ENCODE peak calls at places on chromosome 21, in eight cellular contexts. One of them, this sample, is unnamed.

GRCh38 chr21:44686843-44687561 is 5.0 kb upstream of the KRTAP12-1 start:
- DNase-seq in GM19239: no peak
- DNase-seq in Kasumi-1: no peak
- DNase-seq in stimulated activated CD8-positive, alpha-beta memory T cell treated with anti-CD3 and anti-CD28 coated beads, Interleukin-2, amount 100 ng/mL, for 1 hour: no peak
- DNase-seq in NCI-H1105: no peak
- DNase-seq in Daoy: no peak
- DNase-seq in Calu3: no peak
- DNase-seq in activated gamma-delta T cell: no peak
- DNase-seq in this sample: peak

GRCh38 chr21:14762734-14763694 is 216.9 kb upstream of the SAMSN1 start:
- DNase-seq in GM19239: peak
- DNase-seq in Kasumi-1: peak
- DNase-seq in stimulated activated CD8-positive, alpha-beta memory T cell treated with anti-CD3 and anti-CD28 coated beads, Interleukin-2, amount 100 ng/mL, for 1 hour: no peak
- DNase-seq in NCI-H1105: no peak
- DNase-seq in Daoy: no peak
- DNase-seq in Calu3: no peak
- DNase-seq in activated gamma-delta T cell: no peak
- DNase-seq in this sample: peak

GRCh38 chr21:33291686-33292085 is 25.5 kb downstream of the IL10RB start:
- DNase-seq in GM19239: no peak
- DNase-seq in Kasumi-1: no peak
- DNase-seq in stimulated activated CD8-positive, alpha-beta memory T cell treated with anti-CD3 and anti-CD28 coated beads, Interleukin-2, amount 100 ng/mL, for 1 hour: no peak
- DNase-seq in NCI-H1105: no peak
- DNase-seq in Daoy: no peak
- DNase-seq in Calu3: no peak
- DNase-seq in activated gamma-delta T cell: no peak
- DNase-seq in this sample: no peak

GRCh38 chr21:44613386-44614155 is 1.7 kb downstream of the KRTAP10-8 start:
- DNase-seq in GM19239: no peak
- DNase-seq in Kasumi-1: no peak
- DNase-seq in stimulated activated CD8-positive, alpha-beta memory T cell treated with anti-CD3 and anti-CD28 coated beads, Interleukin-2, amount 100 ng/mL, for 1 hour: no peak
- DNase-seq in NCI-H1105: no peak
- DNase-seq in Daoy: no peak
- DNase-seq in Calu3: no peak
- DNase-seq in activated gamma-delta T cell: no peak
- DNase-seq in this sample: no peak

GRCh38 chr21:34949045-34949444 is 100.1 kb downstream of the RUNX1 start:
- DNase-seq in GM19239: no peak
- DNase-seq in Kasumi-1: no peak
- DNase-seq in stimulated activated CD8-positive, alpha-beta memory T cell treated with anti-CD3 and anti-CD28 coated beads, Interleukin-2, amount 100 ng/mL, for 1 hour: no peak
- DNase-seq in NCI-H1105: no peak
- DNase-seq in Daoy: no peak
- DNase-seq in Calu3: no peak
- DNase-seq in activated gamma-delta T cell: no peak
- DNase-seq in this sample: no peak

GRCh38 chr21:33840771-33841170 is 74.8 kb downstream of the ATP5PO start:
- DNase-seq in GM19239: no peak
- DNase-seq in Kasumi-1: no peak
- DNase-seq in stimulated activated CD8-positive, alpha-beta memory T cell treated with anti-CD3 and anti-CD28 coated beads, Interleukin-2, amount 100 ng/mL, for 1 hour: no peak
- DNase-seq in NCI-H1105: no peak
- DNase-seq in Daoy: no peak
- DNase-seq in Calu3: no peak
- DNase-seq in activated gamma-delta T cell: no peak
- DNase-seq in this sample: no peak

GRCh38 chr21:35587841-35588390 is 472.4 kb downstream of the SETD4 start:
- DNase-seq in GM19239: no peak
- DNase-seq in Kasumi-1: no peak
- DNase-seq in stimulated activated CD8-positive, alpha-beta memory T cell treated with anti-CD3 and anti-CD28 coated beads, Interleukin-2, amount 100 ng/mL, for 1 hour: no peak
- DNase-seq in NCI-H1105: no peak
- DNase-seq in Daoy: no peak
- DNase-seq in Calu3: no peak
- DNase-seq in activated gamma-delta T cell: no peak
- DNase-seq in this sample: no peak

GRCh38 chr21:46218906-46219590 is 9.5 kb downstream of the LSS start:
- DNase-seq in GM19239: no peak
- DNase-seq in Kasumi-1: no peak
- DNase-seq in stimulated activated CD8-positive, alpha-beta memory T cell treated with anti-CD3 and anti-CD28 coated beads, Interleukin-2, amount 100 ng/mL, for 1 hour: no peak
- DNase-seq in NCI-H1105: no peak
- DNase-seq in Daoy: no peak
- DNase-seq in Calu3: no peak
- DNase-seq in activated gamma-delta T cell: no peak
- DNase-seq in this sample: no peak

GRCh38 chr21:37072239-37072987 is 458 bp downstream of the PIGP start:
- DNase-seq in GM19239: no peak
- DNase-seq in Kasumi-1: peak
- DNase-seq in stimulated activated CD8-positive, alpha-beta memory T cell treated with anti-CD3 and anti-CD28 coated beads, Interleukin-2, amount 100 ng/mL, for 1 hour: no peak
- DNase-seq in NCI-H1105: no peak
- DNase-seq in Daoy: peak
- DNase-seq in Calu3: peak
- DNase-seq in activated gamma-delta T cell: peak
- DNase-seq in this sample: no peak

GRCh38 chr21:45439901-45440461 is 35.0 kb downstream of the COL18A1 start:
- DNase-seq in GM19239: no peak
- DNase-seq in Kasumi-1: no peak
- DNase-seq in stimulated activated CD8-positive, alpha-beta memory T cell treated with anti-CD3 and anti-CD28 coated beads, Interleukin-2, amount 100 ng/mL, for 1 hour: no peak
- DNase-seq in NCI-H1105: no peak
- DNase-seq in Daoy: no peak
- DNase-seq in Calu3: no peak
- DNase-seq in activated gamma-delta T cell: no peak
- DNase-seq in this sample: no peak

GRCh38 chr21:42599962-42600361 is 53.5 kb upstream of the PDE9A start:
- DNase-seq in GM19239: no peak
- DNase-seq in Kasumi-1: no peak
- DNase-seq in stimulated activated CD8-positive, alpha-beta memory T cell treated with anti-CD3 and anti-CD28 coated beads, Interleukin-2, amount 100 ng/mL, for 1 hour: no peak
- DNase-seq in NCI-H1105: no peak
- DNase-seq in Daoy: no peak
- DNase-seq in Calu3: no peak
- DNase-seq in activated gamma-delta T cell: no peak
- DNase-seq in this sample: no peak

GRCh38 chr21:20627594-20627993 is 370.6 kb upstream of the NCAM2 start:
- DNase-seq in GM19239: no peak
- DNase-seq in Kasumi-1: no peak
- DNase-seq in stimulated activated CD8-positive, alpha-beta memory T cell treated with anti-CD3 and anti-CD28 coated beads, Interleukin-2, amount 100 ng/mL, for 1 hour: no peak
- DNase-seq in NCI-H1105: no peak
- DNase-seq in Daoy: no peak
- DNase-seq in Calu3: no peak
- DNase-seq in activated gamma-delta T cell: no peak
- DNase-seq in this sample: no peak

GRCh38 chr21:34367320-34367935 is 3.6 kb downstream of the KCNE2 start:
- DNase-seq in GM19239: no peak
- DNase-seq in Kasumi-1: peak
- DNase-seq in stimulated activated CD8-positive, alpha-beta memory T cell treated with anti-CD3 and anti-CD28 coated beads, Interleukin-2, amount 100 ng/mL, for 1 hour: no peak
- DNase-seq in NCI-H1105: peak
- DNase-seq in Daoy: peak
- DNase-seq in Calu3: peak
- DNase-seq in activated gamma-delta T cell: no peak
- DNase-seq in this sample: no peak

GRCh38 chr21:31731112-31731801 is 661 bp downstream of the SCAF4 start:
- DNase-seq in GM19239: peak
- DNase-seq in Kasumi-1: peak
- DNase-seq in stimulated activated CD8-positive, alpha-beta memory T cell treated with anti-CD3 and anti-CD28 coated beads, Interleukin-2, amount 100 ng/mL, for 1 hour: peak
- DNase-seq in NCI-H1105: peak
- DNase-seq in Daoy: peak
- DNase-seq in Calu3: peak
- DNase-seq in activated gamma-delta T cell: peak
- DNase-seq in this sample: no peak

GRCh38 chr21:36489103-36489785 is 9.3 kb upstream of the CLDN14 start:
- DNase-seq in GM19239: no peak
- DNase-seq in Kasumi-1: no peak
- DNase-seq in stimulated activated CD8-positive, alpha-beta memory T cell treated with anti-CD3 and anti-CD28 coated beads, Interleukin-2, amount 100 ng/mL, for 1 hour: no peak
- DNase-seq in NCI-H1105: no peak
- DNase-seq in Daoy: no peak
- DNase-seq in Calu3: no peak
- DNase-seq in activated gamma-delta T cell: no peak
- DNase-seq in this sample: no peak

GRCh38 chr21:35520302-35520701 is 471.2 kb upstream of the RUNX1 start:
- DNase-seq in GM19239: no peak
- DNase-seq in Kasumi-1: no peak
- DNase-seq in stimulated activated CD8-positive, alpha-beta memory T cell treated with anti-CD3 and anti-CD28 coated beads, Interleukin-2, amount 100 ng/mL, for 1 hour: no peak
- DNase-seq in NCI-H1105: no peak
- DNase-seq in Daoy: no peak
- DNase-seq in Calu3: no peak
- DNase-seq in activated gamma-delta T cell: no peak
- DNase-seq in this sample: no peak

GRCh38 chr21:43900078-43900385 is 35.0 kb downstream of the AGPAT3 start:
- DNase-seq in GM19239: no peak
- DNase-seq in Kasumi-1: no peak
- DNase-seq in stimulated activated CD8-positive, alpha-beta memory T cell treated with anti-CD3 and anti-CD28 coated beads, Interleukin-2, amount 100 ng/mL, for 1 hour: no peak
- DNase-seq in NCI-H1105: no peak
- DNase-seq in Daoy: no peak
- DNase-seq in Calu3: no peak
- DNase-seq in activated gamma-delta T cell: no peak
- DNase-seq in this sample: no peak

GRCh38 chr21:32021319-32022027 is 148.7 kb downstream of the HUNK start:
- DNase-seq in GM19239: no peak
- DNase-seq in Kasumi-1: no peak
- DNase-seq in stimulated activated CD8-positive, alpha-beta memory T cell treated with anti-CD3 and anti-CD28 coated beads, Interleukin-2, amount 100 ng/mL, for 1 hour: no peak
- DNase-seq in NCI-H1105: peak
- DNase-seq in Daoy: no peak
- DNase-seq in Calu3: no peak
- DNase-seq in activated gamma-delta T cell: no peak
- DNase-seq in this sample: no peak

GRCh38 chr21:38129711-38130110 is 127.1 kb upstream of the KCNJ15 start:
- DNase-seq in GM19239: no peak
- DNase-seq in Kasumi-1: no peak
- DNase-seq in stimulated activated CD8-positive, alpha-beta memory T cell treated with anti-CD3 and anti-CD28 coated beads, Interleukin-2, amount 100 ng/mL, for 1 hour: no peak
- DNase-seq in NCI-H1105: peak
- DNase-seq in Daoy: no peak
- DNase-seq in Calu3: no peak
- DNase-seq in activated gamma-delta T cell: no peak
- DNase-seq in this sample: no peak

GRCh38 chr21:45154511-45155508 is 80.4 kb downstream of the ADARB1 start:
- DNase-seq in GM19239: no peak
- DNase-seq in Kasumi-1: no peak
- DNase-seq in stimulated activated CD8-positive, alpha-beta memory T cell treated with anti-CD3 and anti-CD28 coated beads, Interleukin-2, amount 100 ng/mL, for 1 hour: no peak
- DNase-seq in NCI-H1105: no peak
- DNase-seq in Daoy: peak
- DNase-seq in Calu3: no peak
- DNase-seq in activated gamma-delta T cell: no peak
- DNase-seq in this sample: no peak

GRCh38 chr21:33428669-33429068 is 25.5 kb downstream of the IFNGR2 start:
- DNase-seq in GM19239: no peak
- DNase-seq in Kasumi-1: no peak
- DNase-seq in stimulated activated CD8-positive, alpha-beta memory T cell treated with anti-CD3 and anti-CD28 coated beads, Interleukin-2, amount 100 ng/mL, for 1 hour: no peak
- DNase-seq in NCI-H1105: no peak
- DNase-seq in Daoy: peak
- DNase-seq in Calu3: no peak
- DNase-seq in activated gamma-delta T cell: no peak
- DNase-seq in this sample: no peak

This sample was measured in retina.